ENCODE peak calls at places on chromosomes 12 and 14, in five cellular contexts. U is NCI-H1092, G is neural crest cell, Z is left lung, R is DMS153. J is an unnamed sample.

GRCh38 chr12:100031821-100032220 is 47.1 kb upstream of the ANKS1B start:
- DNase-seq in Z (no peak), R (no peak), U (no peak), G (no peak), J (no peak)

GRCh38 chr12:18250313-18250916 is 10.9 kb upstream of the PIK3C2G start:
- DNase-seq in G (peak), U (peak), R (peak), Z (no peak), J (peak)

GRCh38 chr12:104573-105081 is 38.1 kb downstream of the IQSEC3 start:
- DNase-seq in Z (no peak), R (peak), U (peak), G (no peak), J (peak)

GRCh38 chr12:40622246-40622838 is 69.9 kb upstream of the CNTN1 start:
- DNase-seq in Z (no peak), G (peak), R (no peak), U (peak), J (no peak)

GRCh38 chr14:43449291-43449690 is 1057.8 kb downstream of the FSCB start:
- DNase-seq in G (no peak), Z (no peak), R (peak), U (no peak), J (no peak)

GRCh38 chr14:50347521-50347920 is 35.4 kb downstream of the DMAC2L start:
- DNase-seq in U (no peak), R (no peak), G (no peak), Z (no peak), J (no peak)

GRCh38 chr14:98466807-98467206 is 805.2 kb downstream of the BCL11B start:
- DNase-seq in U (no peak), R (no peak), Z (no peak), G (no peak), J (no peak)

GRCh38 chr12:47364251-47364650 is 284.5 kb upstream of the AMIGO2 start:
- DNase-seq in U (no peak), G (no peak), R (no peak), Z (no peak), J (no peak)

GRCh38 chr12:109759595-109759994 is 46.0 kb downstream of the FAM222A start:
- DNase-seq in G (no peak), R (no peak), U (no peak), Z (no peak), J (no peak)

GRCh38 chr14:70706177-70706576 is 64.5 kb downstream of the TTC9 start:
- DNase-seq in Z (no peak), G (no peak), U (no peak), R (no peak), J (no peak)

GRCh38 chr12:57461326-57461903 is 1.8 kb downstream of the GLI1 start:
- DNase-seq in U (no peak), G (peak), R (no peak), Z (peak), J (no peak)

GRCh38 chr14:34522496-34522895 is 17.0 kb downstream of the EAPP start:
- DNase-seq in G (no peak), U (no peak), R (no peak), Z (no peak), J (no peak)

GRCh38 chr14:22097606-22098292 is 424.1 kb upstream of the OR4E1 start:
- DNase-seq in U (no peak), Z (no peak), R (no peak), G (no peak), J (no peak)

GRCh38 chr12:89556976-89557375 is 31.1 kb upstream of the POC1B start:
- DNase-seq in U (no peak), R (no peak), G (no peak), Z (no peak), J (no peak)

GRCh38 chr12:31031951-31032335 is 41.7 kb upstream of the DDX11 start:
- DNase-seq in U (no peak), G (no peak), Z (no peak), R (no peak), J (no peak)

GRCh38 chr12:24746021-24746671 is 202.8 kb downstream of the BCAT1 start:
- DNase-seq in U (no peak), R (no peak), G (no peak), Z (no peak), J (no peak)

GRCh38 chr12:87054225-87054624 is 798.0 kb upstream of the MGAT4C start:
- DNase-seq in Z (no peak), R (no peak), G (no peak), U (no peak), J (no peak)

GRCh38 chr12:6052940-6053329 is 71.5 kb downstream of the VWF start:
- DNase-seq in U (no peak), G (no peak), R (no peak), Z (no peak), J (no peak)

GRCh38 chr12:50955697-50956096 is 3.4 kb downstream of the HIGD1C start:
- DNase-seq in Z (no peak), U (no peak), R (no peak), G (no peak), J (no peak)

GRCh38 chr12:111455448-111456320 is 50.0 kb downstream of the SH2B3 start:
- DNase-seq in R (no peak), U (no peak), Z (no peak), G (no peak), J (no peak)

GRCh38 chr14:20720741-20721140 is 24.9 kb upstream of the EDDM3A start:
- DNase-seq in U (no peak), G (no peak), Z (no peak), R (no peak), J (no peak)

GRCh38 chr14:54564071-54564798 is 2.7 kb upstream of the SAMD4A start:
- DNase-seq in R (no peak), G (no peak), Z (no peak), U (peak), J (peak)

GRCh38 chr12:49366652-49367380 is 446 bp upstream of the SPATS2 start:
- DNase-seq in R (peak), G (peak), U (peak), Z (peak), J (peak)

GRCh38 chr12:97131220-97131981 is 224.3 kb downstream of the NEDD1 start:
- DNase-seq in U (no peak), R (no peak), G (no peak), Z (no peak), J (no peak)

GRCh38 chr14:66476964-66477363 is 9.2 kb upstream of the CCDC196 start:
- DNase-seq in U (no peak), Z (no peak), R (no peak), G (no peak), J (no peak)

GRCh38 chr12:64544371-64544770 is 65.9 kb upstream of the RASSF3 start:
- DNase-seq in G (no peak), R (no peak), Z (no peak), U (no peak), J (no peak)

GRCh38 chr12:46959484-46959883 is 119.9 kb upstream of the PCED1B start:
- DNase-seq in G (no peak), Z (no peak), R (no peak), U (no peak), J (no peak)

GRCh38 chr12:114192013-114192412 is 213.9 kb downstream of the TBX5 start:
- DNase-seq in Z (no peak), G (no peak), R (no peak), U (no peak), J (no peak)

GRCh38 chr12:93530358-93530757 is 42.1 kb upstream of the SOCS2 start:
- DNase-seq in R (no peak), Z (no peak), U (no peak), G (no peak), J (no peak)

GRCh38 chr12:72134934-72135333 is 137.2 kb upstream of the TRHDE start:
- DNase-seq in U (no peak), G (no peak), Z (no peak), R (no peak), J (peak)

GRCh38 chr12:115273446-115273845 is 589.5 kb upstream of the TBX3 start:
- DNase-seq in G (no peak), R (no peak), U (no peak), Z (no peak), J (no peak)

GRCh38 chr14:20652996-20653975 is 11.8 kb upstream of the OR6S1 start:
- DNase-seq in U (no peak), R (no peak), G (peak), Z (no peak), J (no peak)

GRCh38 chr14:28375295-28375694 is 391.3 kb upstream of the FOXG1 start:
- DNase-seq in U (no peak), R (peak), Z (no peak), G (no peak), J (no peak)

GRCh38 chr12:132513070-132513398 is 23.1 kb downstream of the FBRSL1 start:
- DNase-seq in G (no peak), R (no peak), U (no peak), Z (no peak), J (no peak)

GRCh38 chr14:23076785-23077408 is 18.0 kb downstream of the ACIN1 start:
- DNase-seq in Z (no peak), U (no peak), G (no peak), R (no peak), J (no peak)

GRCh38 chr12:109735051-109735521 is 21.5 kb downstream of the FAM222A start:
- DNase-seq in Z (peak), G (no peak), U (no peak), R (no peak), J (no peak)

GRCh38 chr12:130835011-130835410 is 4.0 kb downstream of the STX2 start:
- DNase-seq in Z (no peak), U (no peak), R (no peak), G (no peak), J (no peak)

GRCh38 chr12:118190266-118190665 is 54.3 kb downstream of the PEBP1 start:
- DNase-seq in R (peak), G (peak), U (no peak), Z (no peak), J (no peak)